ENCODE peak calls at places on chromosomes 3 and 15, in seven cellular contexts. One of them, this sample, is unnamed.

GRCh38 chr15:68608206-68608843 is 29.5 kb downstream of the CORO2B start:
- DNase-seq in HepG2: no peak
- DNase-seq in spleen: peak; percentile 79
- DNase-seq in lower lobe of right lung: no peak
- DNase-seq in cardiac muscle cell: peak; percentile 18
- DNase-seq in upper lobe of right lung: no peak
- DNase-seq in CD8-positive, alpha-beta T cell: no peak
- DNase-seq in this sample: no peak

GRCh38 chr3:184372296-184372821 is 5.6 kb downstream of the THPO start:
- DNase-seq in cardiac muscle cell: no peak
- DNase-seq in CD8-positive, alpha-beta T cell: no peak
- DNase-seq in HepG2: no peak
- DNase-seq in upper lobe of right lung: no peak
- DNase-seq in lower lobe of right lung: no peak
- DNase-seq in spleen: no peak
- DNase-seq in this sample: no peak

GRCh38 chr15:27589260-27589659 is 509.9 kb downstream of the OCA2 start:
- DNase-seq in HepG2: no peak
- DNase-seq in CD8-positive, alpha-beta T cell: no peak
- DNase-seq in spleen: no peak
- DNase-seq in upper lobe of right lung: no peak
- DNase-seq in cardiac muscle cell: no peak
- DNase-seq in lower lobe of right lung: no peak
- DNase-seq in this sample: no peak

GRCh38 chr15:41323611-41324010 is 8.8 kb downstream of the OIP5 start:
- DNase-seq in CD8-positive, alpha-beta T cell: no peak
- DNase-seq in HepG2: no peak
- DNase-seq in upper lobe of right lung: no peak
- DNase-seq in spleen: no peak
- DNase-seq in cardiac muscle cell: no peak
- DNase-seq in lower lobe of right lung: no peak
- DNase-seq in this sample: peak; percentile 33

GRCh38 chr15:77035999-77036471 is 34.9 kb downstream of the TSPAN3 start:
- DNase-seq in CD8-positive, alpha-beta T cell: no peak
- DNase-seq in HepG2: no peak
- DNase-seq in lower lobe of right lung: peak; percentile 45
- DNase-seq in cardiac muscle cell: no peak
- DNase-seq in upper lobe of right lung: peak; percentile 60
- DNase-seq in spleen: peak; percentile 68
- DNase-seq in this sample: no peak

GRCh38 chr3:108552267-108553159 is 36.7 kb downstream of the CIP2A start:
- DNase-seq in spleen: no peak
- DNase-seq in CD8-positive, alpha-beta T cell: no peak
- DNase-seq in cardiac muscle cell: peak; percentile 63
- DNase-seq in upper lobe of right lung: no peak
- DNase-seq in lower lobe of right lung: no peak
- DNase-seq in HepG2: peak; percentile 35
- DNase-seq in this sample: no peak

GRCh38 chr3:131356006-131356405 is 25.6 kb upstream of the NUDT16 start:
- DNase-seq in upper lobe of right lung: no peak
- DNase-seq in HepG2: no peak
- DNase-seq in CD8-positive, alpha-beta T cell: no peak
- DNase-seq in lower lobe of right lung: no peak
- DNase-seq in cardiac muscle cell: no peak
- DNase-seq in spleen: no peak
- DNase-seq in this sample: no peak

GRCh38 chr3:111236833-111237713 is 165.5 kb downstream of the NECTIN3 start:
- DNase-seq in spleen: no peak
- DNase-seq in lower lobe of right lung: no peak
- DNase-seq in upper lobe of right lung: no peak
- DNase-seq in cardiac muscle cell: no peak
- DNase-seq in HepG2: no peak
- DNase-seq in CD8-positive, alpha-beta T cell: no peak
- DNase-seq in this sample: no peak

GRCh38 chr3:159978353-159978752 is 10.3 kb upstream of the IL12A start:
- DNase-seq in HepG2: peak; percentile 80
- DNase-seq in lower lobe of right lung: no peak
- DNase-seq in upper lobe of right lung: no peak
- DNase-seq in spleen: no peak
- DNase-seq in CD8-positive, alpha-beta T cell: no peak
- DNase-seq in cardiac muscle cell: no peak
- DNase-seq in this sample: no peak

GRCh38 chr3:185976977-185977678 is 39.3 kb upstream of the TRA2B start:
- DNase-seq in cardiac muscle cell: peak; percentile 84
- DNase-seq in spleen: peak; percentile 95
- DNase-seq in HepG2: peak; percentile 46
- DNase-seq in upper lobe of right lung: peak; percentile 91
- DNase-seq in CD8-positive, alpha-beta T cell: peak; percentile 84
- DNase-seq in lower lobe of right lung: peak; percentile 90
- DNase-seq in this sample: peak; percentile 54

GRCh38 chr15:70100495-70101331 is 3.0 kb upstream of the TLE3 start:
- DNase-seq in lower lobe of right lung: peak; percentile 72
- DNase-seq in spleen: peak; percentile 94
- DNase-seq in CD8-positive, alpha-beta T cell: peak; percentile 68
- DNase-seq in cardiac muscle cell: peak; percentile 72
- DNase-seq in HepG2: peak; percentile 12
- DNase-seq in upper lobe of right lung: peak; percentile 80
- DNase-seq in this sample: peak; percentile 78

GRCh38 chr15:75350601-75351331 is 3.9 kb downstream of the NEIL1 start:
- DNase-seq in cardiac muscle cell: no peak
- DNase-seq in HepG2: no peak
- DNase-seq in upper lobe of right lung: no peak
- DNase-seq in spleen: no peak
- DNase-seq in CD8-positive, alpha-beta T cell: no peak
- DNase-seq in lower lobe of right lung: no peak
- DNase-seq in this sample: no peak

GRCh38 chr3:153172796-153173757 is 11.1 kb downstream of the RAP2B start:
- DNase-seq in upper lobe of right lung: no peak
- DNase-seq in cardiac muscle cell: no peak
- DNase-seq in spleen: no peak
- DNase-seq in CD8-positive, alpha-beta T cell: no peak
- DNase-seq in lower lobe of right lung: no peak
- DNase-seq in HepG2: no peak
- DNase-seq in this sample: no peak

GRCh38 chr15:57586661-57587404 is 4.9 kb upstream of the MYZAP start:
- DNase-seq in cardiac muscle cell: no peak
- DNase-seq in lower lobe of right lung: no peak
- DNase-seq in spleen: no peak
- DNase-seq in CD8-positive, alpha-beta T cell: no peak
- DNase-seq in upper lobe of right lung: no peak
- DNase-seq in HepG2: no peak
- DNase-seq in this sample: peak; percentile 28

GRCh38 chr3:43048470-43048869 is 57.4 kb downstream of the POMGNT2 start:
- DNase-seq in spleen: no peak
- DNase-seq in HepG2: no peak
- DNase-seq in upper lobe of right lung: no peak
- DNase-seq in lower lobe of right lung: no peak
- DNase-seq in CD8-positive, alpha-beta T cell: no peak
- DNase-seq in cardiac muscle cell: no peak
- DNase-seq in this sample: no peak

GRCh38 chr15:34708422-34708821 is 46.4 kb downstream of the GJD2 start:
- DNase-seq in HepG2: peak; percentile 28
- DNase-seq in upper lobe of right lung: no peak
- DNase-seq in spleen: no peak
- DNase-seq in CD8-positive, alpha-beta T cell: no peak
- DNase-seq in lower lobe of right lung: no peak
- DNase-seq in cardiac muscle cell: peak; percentile 70
- DNase-seq in this sample: no peak

GRCh38 chr15:52343831-52344230 is 48.2 kb upstream of the MYO5C start:
- DNase-seq in HepG2: no peak
- DNase-seq in upper lobe of right lung: no peak
- DNase-seq in CD8-positive, alpha-beta T cell: no peak
- DNase-seq in cardiac muscle cell: no peak
- DNase-seq in spleen: no peak
- DNase-seq in lower lobe of right lung: no peak
- DNase-seq in this sample: no peak

GRCh38 chr3:192915724-192916123 is 1.9 kb downstream of the MB21D2 start:
- DNase-seq in lower lobe of right lung: no peak
- DNase-seq in upper lobe of right lung: no peak
- DNase-seq in CD8-positive, alpha-beta T cell: no peak
- DNase-seq in spleen: no peak
- DNase-seq in cardiac muscle cell: no peak
- DNase-seq in HepG2: no peak
- DNase-seq in this sample: no peak

GRCh38 chr3:146653978-146654377 is 48.8 kb upstream of the PLSCR5 start:
- DNase-seq in CD8-positive, alpha-beta T cell: no peak
- DNase-seq in spleen: no peak
- DNase-seq in cardiac muscle cell: no peak
- DNase-seq in lower lobe of right lung: no peak
- DNase-seq in HepG2: no peak
- DNase-seq in upper lobe of right lung: no peak
- DNase-seq in this sample: no peak

GRCh38 chr3:171778493-171778892 is 31.8 kb downstream of the PLD1 start:
- DNase-seq in upper lobe of right lung: no peak
- DNase-seq in spleen: no peak
- DNase-seq in cardiac muscle cell: no peak
- DNase-seq in HepG2: no peak
- DNase-seq in CD8-positive, alpha-beta T cell: no peak
- DNase-seq in lower lobe of right lung: no peak
- DNase-seq in this sample: no peak

GRCh38 chr3:52281980-52282801 is 3.7 kb upstream of the WDR82 start:
- DNase-seq in upper lobe of right lung: peak; percentile 12
- DNase-seq in lower lobe of right lung: no peak
- DNase-seq in HepG2: peak; percentile 59
- DNase-seq in cardiac muscle cell: no peak
- DNase-seq in spleen: peak; percentile 72
- DNase-seq in CD8-positive, alpha-beta T cell: peak; percentile 54
- DNase-seq in this sample: no peak

GRCh38 chr3:126056681-126057546 is 27.0 kb downstream of the SLC41A3 start:
- DNase-seq in cardiac muscle cell: no peak
- DNase-seq in spleen: peak; percentile 83
- DNase-seq in lower lobe of right lung: no peak
- DNase-seq in HepG2: peak; percentile 85
- DNase-seq in upper lobe of right lung: peak; percentile 61
- DNase-seq in CD8-positive, alpha-beta T cell: no peak
- DNase-seq in this sample: no peak

GRCh38 chr3:123449092-123449985 is 449 bp upstream of the ADCY5 start:
- DNase-seq in cardiac muscle cell: peak; percentile 72
- DNase-seq in upper lobe of right lung: no peak
- DNase-seq in spleen: peak; percentile 74
- DNase-seq in HepG2: no peak
- DNase-seq in CD8-positive, alpha-beta T cell: no peak
- DNase-seq in lower lobe of right lung: no peak
- DNase-seq in this sample: no peak

GRCh38 chr15:31405200-31405929 is 78.7 kb downstream of the KLF13 start:
- DNase-seq in cardiac muscle cell: no peak
- DNase-seq in HepG2: peak; percentile 72
- DNase-seq in spleen: no peak
- DNase-seq in upper lobe of right lung: no peak
- DNase-seq in CD8-positive, alpha-beta T cell: peak; percentile 52
- DNase-seq in lower lobe of right lung: no peak
- DNase-seq in this sample: no peak

GRCh38 chr3:8976540-8977182 is 13.4 kb upstream of the RAD18 start:
- DNase-seq in cardiac muscle cell: no peak
- DNase-seq in spleen: no peak
- DNase-seq in HepG2: no peak
- DNase-seq in upper lobe of right lung: no peak
- DNase-seq in CD8-positive, alpha-beta T cell: no peak
- DNase-seq in lower lobe of right lung: no peak
- DNase-seq in this sample: no peak

GRCh38 chr3:50219285-50219684 is 14.2 kb downstream of the SLC38A3 start:
- DNase-seq in lower lobe of right lung: no peak
- DNase-seq in cardiac muscle cell: no peak
- DNase-seq in spleen: no peak
- DNase-seq in HepG2: no peak
- DNase-seq in upper lobe of right lung: no peak
- DNase-seq in CD8-positive, alpha-beta T cell: no peak
- DNase-seq in this sample: no peak

GRCh38 chr15:20349774-20350498 is 191.7 kb downstream of the GOLGA6L6 start:
- DNase-seq in spleen: peak; percentile 84
- DNase-seq in lower lobe of right lung: peak; percentile 62
- DNase-seq in CD8-positive, alpha-beta T cell: peak; percentile 6
- DNase-seq in upper lobe of right lung: peak; percentile 74
- DNase-seq in cardiac muscle cell: no peak
- DNase-seq in HepG2: no peak
- DNase-seq in this sample: no peak

GRCh38 chr3:54628888-54629368 is 298.9 kb downstream of the LRTM1 start:
- DNase-seq in lower lobe of right lung: no peak
- DNase-seq in HepG2: no peak
- DNase-seq in spleen: no peak
- DNase-seq in upper lobe of right lung: no peak
- DNase-seq in CD8-positive, alpha-beta T cell: no peak
- DNase-seq in cardiac muscle cell: no peak
- DNase-seq in this sample: no peak

GRCh38 chr15:23877502-23878412 is 190.7 kb upstream of the NDN start:
- DNase-seq in cardiac muscle cell: peak; percentile 81
- DNase-seq in HepG2: peak; percentile 50
- DNase-seq in lower lobe of right lung: peak; percentile 51
- DNase-seq in CD8-positive, alpha-beta T cell: no peak
- DNase-seq in spleen: no peak
- DNase-seq in upper lobe of right lung: peak; percentile 76
- DNase-seq in this sample: no peak

GRCh38 chr15:69390575-69390974 is 23.6 kb upstream of the KIF23 start:
- DNase-seq in cardiac muscle cell: no peak
- DNase-seq in CD8-positive, alpha-beta T cell: no peak
- DNase-seq in lower lobe of right lung: no peak
- DNase-seq in upper lobe of right lung: no peak
- DNase-seq in HepG2: no peak
- DNase-seq in spleen: no peak
- DNase-seq in this sample: no peak

GRCh38 chr3:187994221-187995085 is 159.5 kb upstream of the LPP start:
- DNase-seq in spleen: no peak
- DNase-seq in CD8-positive, alpha-beta T cell: no peak
- DNase-seq in lower lobe of right lung: no peak
- DNase-seq in HepG2: no peak
- DNase-seq in cardiac muscle cell: no peak
- DNase-seq in upper lobe of right lung: no peak
- DNase-seq in this sample: no peak
- H3K4me3 ChIP-seq in spleen: no peak overlapping the region
- H3K4me3 ChIP-seq in CD8-positive, alpha-beta T cell: no peak overlapping the region
- H3K4me3 ChIP-seq in lower lobe of right lung: no peak overlapping the region
- H3K4me3 ChIP-seq in HepG2: no peak overlapping the region
- H3K4me3 ChIP-seq in cardiac muscle cell: no peak overlapping the region
- H3K4me3 ChIP-seq in upper lobe of right lung: no peak overlapping the region
- H3K4me3 ChIP-seq in this sample: no peak overlapping the region

GRCh38 chr3:174986685-174987084 is 127.6 kb downstream of the NAALADL2 start:
- DNase-seq in upper lobe of right lung: no peak
- DNase-seq in CD8-positive, alpha-beta T cell: no peak
- DNase-seq in cardiac muscle cell: no peak
- DNase-seq in lower lobe of right lung: no peak
- DNase-seq in HepG2: no peak
- DNase-seq in spleen: no peak
- DNase-seq in this sample: no peak
- TF ChIP-seq CTCF in upper lobe of right lung: no peak
- TF ChIP-seq CTCF in CD8-positive, alpha-beta T cell: no peak
- TF ChIP-seq CTCF in cardiac muscle cell: no peak
- TF ChIP-seq CTCF in lower lobe of right lung: no peak
- TF ChIP-seq CTCF in HepG2: no peak
- TF ChIP-seq CTCF in spleen: no peak
- TF ChIP-seq CTCF in this sample: no peak

GRCh38 chr3:99872633-99873254 is 55.1 kb downstream of the CMSS1 start:
- DNase-seq in cardiac muscle cell: no peak
- DNase-seq in upper lobe of right lung: no peak
- DNase-seq in CD8-positive, alpha-beta T cell: no peak
- DNase-seq in lower lobe of right lung: no peak
- DNase-seq in spleen: no peak
- DNase-seq in HepG2: no peak
- DNase-seq in this sample: peak; percentile 76
- H3K27me3 ChIP-seq in cardiac muscle cell: peaks cover 33% of the 10 kb centered on the region
- H3K27me3 ChIP-seq in upper lobe of right lung: no peaks in the 10 kb centered on the region
- H3K27me3 ChIP-seq in CD8-positive, alpha-beta T cell: no peaks in the 10 kb centered on the region
- H3K27me3 ChIP-seq in lower lobe of right lung: no peaks in the 10 kb centered on the region
- H3K27me3 ChIP-seq in spleen: peaks cover 13% of the 10 kb centered on the region
- H3K27me3 ChIP-seq in HepG2: no peaks in the 10 kb centered on the region
- H3K27me3 ChIP-seq in this sample: no peaks in the 10 kb centered on the region

GRCh38 chr3:170419301-170420087 is 826 bp downstream of the CLDN11 start:
- DNase-seq in HepG2: no peak
- DNase-seq in cardiac muscle cell: peak; percentile 35
- DNase-seq in spleen: peak; percentile 72
- DNase-seq in lower lobe of right lung: no peak
- DNase-seq in CD8-positive, alpha-beta T cell: no peak
- DNase-seq in upper lobe of right lung: no peak
- DNase-seq in this sample: no peak
- H3K4me3 ChIP-seq in HepG2: no peak overlapping the region
- H3K4me3 ChIP-seq in cardiac muscle cell: peak overlapping the region; percentile 39
- H3K4me3 ChIP-seq in spleen: peak overlapping the region; percentile 49
- H3K4me3 ChIP-seq in lower lobe of right lung: peak overlapping the region; percentile 57
- H3K4me3 ChIP-seq in CD8-positive, alpha-beta T cell: peak overlapping the region; percentile 39
- H3K4me3 ChIP-seq in upper lobe of right lung: peak overlapping the region; percentile 53
- H3K4me3 ChIP-seq in this sample: no peak overlapping the region

This sample was measured in GM06990.